ENCODE peak calls at places on chromosomes 1 and 21, in seven cellular contexts. Y is nephron progenitor cell, F is spleen, B is hepatocyte, D is heart right ventricle, Q is lower lobe of right lung, Z is mammary epithelial cell. W is an unnamed sample.

GRCh38 chr21:33290441-33290840 is 24.3 kb downstream of the IL10RB start:
- DNase-seq in Z (no peak), Q (no peak), F (no peak), D (no peak), B (no peak), Y (no peak), W (no peak)

GRCh38 chr1:6338685-6339084 is 54.9 kb downstream of the ACOT7 start:
- DNase-seq in D (no peak), Y (peak), F (no peak), Q (no peak), Z (no peak), B (no peak), W (no peak)

GRCh38 chr1:34762474-34763141 is 3.1 kb downstream of the GJB4 start:
- DNase-seq in Y (no peak), Q (no peak), Z (peak), D (no peak), B (no peak), F (no peak), W (no peak)

GRCh38 chr1:156436319-156437043 is 64.1 kb downstream of the MEF2D start:
- DNase-seq in F (no peak), B (no peak), Z (no peak), Y (peak), D (no peak), Q (no peak), W (no peak)

GRCh38 chr1:91070274-91070673 is 48.4 kb upstream of the ZNF644 start:
- DNase-seq in Z (no peak), D (no peak), Y (no peak), F (no peak), Q (no peak), B (no peak), W (no peak)

GRCh38 chr1:206769331-206769731 is 1.2 kb upstream of the IL19 start:
- DNase-seq in D (no peak), Q (no peak), Y (no peak), Z (no peak), F (peak), B (no peak), W (no peak)

GRCh38 chr1:234603221-234604204 is 6.5 kb downstream of the IRF2BP2 start:
- DNase-seq in Z (peak), Y (no peak), B (peak), D (no peak), Q (no peak), F (no peak), W (no peak)

GRCh38 chr1:107952989-107953388 is 12.0 kb downstream of the VAV3 start:
- DNase-seq in F (no peak), D (no peak), Q (no peak), Z (no peak), B (no peak), Y (no peak), W (no peak)

GRCh38 chr1:31696246-31696645 is 7.6 kb downstream of the COL16A1 start:
- DNase-seq in B (no peak), Y (no peak), Z (peak), Q (no peak), F (no peak), D (no peak), W (no peak)

GRCh38 chr1:203048555-203049051 is 22.3 kb downstream of the PPFIA4 start:
- DNase-seq in Y (peak), B (peak), D (no peak), F (no peak), Z (no peak), Q (no peak), W (peak)

GRCh38 chr1:227887697-227888403 is 59.9 kb downstream of the WNT9A start:
- DNase-seq in D (peak), Z (no peak), B (peak), Q (peak), Y (peak), F (peak), W (peak)

GRCh38 chr1:41317356-41317755 is 43.9 kb upstream of the FOXO6 start:
- DNase-seq in D (no peak), Q (no peak), Z (peak), F (no peak), Y (no peak), B (no peak), W (no peak)

GRCh38 chr1:178134061-178134460 is 40.2 kb downstream of the RASAL2 start:
- DNase-seq in Z (peak), B (no peak), D (no peak), Q (no peak), F (no peak), Y (no peak), W (no peak)

GRCh38 chr1:93990010-93990409 is 80.8 kb upstream of the GCLM start:
- DNase-seq in B (no peak), Y (no peak), D (no peak), F (peak), Z (no peak), Q (no peak), W (peak)

GRCh38 chr1:182484531-182485257 is 34.7 kb downstream of the RGSL1 start:
- DNase-seq in F (peak), Q (no peak), Z (peak), B (peak), D (no peak), Y (peak), W (no peak)

GRCh38 chr1:186188004-186188539 is 187.0 kb downstream of the TPR start:
- DNase-seq in Y (no peak), Z (peak), B (peak), Q (no peak), F (no peak), D (no peak), W (no peak)

GRCh38 chr1:181855380-181855779 is 206.1 kb downstream of the ZNF648 start:
- DNase-seq in Y (no peak), D (no peak), Z (no peak), Q (no peak), B (peak), F (no peak), W (no peak)

DNA sequence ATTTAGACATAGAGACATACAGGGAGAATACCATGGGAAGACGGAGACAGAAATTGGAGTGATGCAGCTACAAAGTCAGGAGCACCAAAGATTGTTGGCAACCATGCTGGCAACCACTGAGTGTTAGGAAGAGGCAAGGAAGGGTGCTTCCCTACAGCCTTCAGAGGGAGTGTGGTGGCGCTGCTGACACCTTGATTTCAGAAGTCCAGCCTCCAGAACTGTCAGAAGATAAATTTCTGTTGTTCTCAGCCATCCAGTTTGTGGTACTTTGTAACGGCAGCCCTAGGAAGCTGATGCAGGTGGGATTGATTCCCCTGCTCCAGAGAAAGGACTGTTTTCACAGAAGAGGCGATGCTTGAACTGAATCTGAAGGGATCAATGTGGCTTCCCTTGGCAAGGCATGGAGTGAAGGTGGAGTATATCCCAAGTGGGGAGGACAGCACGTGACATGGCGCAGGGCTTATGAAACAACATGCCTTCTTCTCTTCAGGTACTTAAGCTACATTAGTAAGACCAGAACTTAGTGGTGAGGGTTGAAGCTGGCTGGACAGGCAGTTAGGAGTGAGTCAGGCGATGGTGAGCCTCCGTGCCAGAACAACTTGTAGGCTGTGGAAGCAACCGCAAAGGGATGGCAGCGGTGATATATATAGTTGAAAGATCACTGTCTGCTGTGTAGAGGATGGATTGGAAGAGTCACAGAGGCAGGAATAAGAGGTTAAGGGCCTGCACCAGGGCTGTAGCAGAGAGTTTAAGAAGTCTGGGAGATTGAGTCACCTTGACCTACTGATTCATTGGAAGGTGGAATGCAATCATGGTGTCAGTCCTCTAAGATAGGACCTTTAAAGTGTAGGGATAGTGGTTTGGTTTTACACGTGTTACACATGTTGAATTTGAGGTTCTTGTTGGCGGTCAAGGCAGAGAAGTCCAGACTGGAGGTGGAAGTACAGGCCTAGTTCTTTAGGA is 2.1 kb downstream of the LEPR start:
- DNase-seq in Y (no peak), Z (peak), F (no peak), B (no peak), D (no peak), Q (no peak), W (no peak)
- TF ChIP-seq CTCF in Y (no peak), Z (no peak), F (no peak), B (no peak), D (no peak), Q (no peak), W (no peak)

DNA sequence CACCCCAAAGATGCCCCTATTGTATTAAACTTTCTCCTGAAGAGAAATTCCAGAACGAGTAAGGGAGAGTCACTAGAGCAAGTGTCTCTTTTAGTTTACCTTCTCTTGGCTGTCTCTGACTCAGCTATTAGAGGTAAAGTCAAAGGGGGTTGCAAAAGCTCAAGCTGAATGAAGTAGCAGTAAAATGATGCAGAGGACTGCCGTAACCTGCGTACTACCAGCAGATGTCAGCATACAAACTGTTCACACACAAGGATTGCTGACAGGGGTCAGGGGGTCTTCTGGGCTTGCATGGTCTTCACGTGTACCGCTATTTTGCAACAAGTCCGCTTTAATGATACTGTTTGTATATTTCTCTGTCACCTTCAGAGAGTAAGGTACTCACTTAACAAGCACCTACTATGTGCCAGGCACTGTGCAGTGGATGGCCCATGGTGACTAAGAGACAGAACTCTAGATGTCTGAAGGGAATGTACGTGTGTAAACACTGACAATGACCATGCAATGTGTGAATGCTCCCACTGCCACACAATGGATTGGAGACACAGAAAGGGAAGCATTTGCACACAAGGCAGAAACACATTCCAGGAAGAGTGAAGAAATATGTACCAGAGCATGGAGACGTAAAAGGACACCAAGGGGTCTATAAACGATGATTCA is 34.9 kb downstream of the CHML start:
- DNase-seq in F (no peak), B (peak), D (no peak), Y (no peak), Q (no peak), Z (peak), W (no peak)
- TF ChIP-seq CTCF in F (no peak), B (peak), D (no peak), Y (peak), Q (no peak), Z (no peak), W (no peak)

GRCh38 chr1:226676381-226676780 is 62.7 kb downstream of the ITPKB start:
- DNase-seq in D (no peak), F (no peak), B (no peak), Q (no peak), Z (no peak), Y (no peak), W (no peak)

GRCh38 chr1:226678701-226679100 is 60.4 kb downstream of the ITPKB start:
- DNase-seq in D (no peak), B (no peak), Q (no peak), Z (no peak), Y (no peak), F (peak), W (no peak)

GRCh38 chr1:226678251-226678650 is 60.8 kb downstream of the ITPKB start:
- DNase-seq in F (no peak), Q (no peak), D (no peak), Y (no peak), B (no peak), Z (no peak), W (no peak)

GRCh38 chr1:226675720-226676357 is 63.2 kb downstream of the ITPKB start:
- DNase-seq in Z (no peak), D (no peak), F (no peak), Q (no peak), Y (no peak), B (no peak), W (no peak)

DNA sequence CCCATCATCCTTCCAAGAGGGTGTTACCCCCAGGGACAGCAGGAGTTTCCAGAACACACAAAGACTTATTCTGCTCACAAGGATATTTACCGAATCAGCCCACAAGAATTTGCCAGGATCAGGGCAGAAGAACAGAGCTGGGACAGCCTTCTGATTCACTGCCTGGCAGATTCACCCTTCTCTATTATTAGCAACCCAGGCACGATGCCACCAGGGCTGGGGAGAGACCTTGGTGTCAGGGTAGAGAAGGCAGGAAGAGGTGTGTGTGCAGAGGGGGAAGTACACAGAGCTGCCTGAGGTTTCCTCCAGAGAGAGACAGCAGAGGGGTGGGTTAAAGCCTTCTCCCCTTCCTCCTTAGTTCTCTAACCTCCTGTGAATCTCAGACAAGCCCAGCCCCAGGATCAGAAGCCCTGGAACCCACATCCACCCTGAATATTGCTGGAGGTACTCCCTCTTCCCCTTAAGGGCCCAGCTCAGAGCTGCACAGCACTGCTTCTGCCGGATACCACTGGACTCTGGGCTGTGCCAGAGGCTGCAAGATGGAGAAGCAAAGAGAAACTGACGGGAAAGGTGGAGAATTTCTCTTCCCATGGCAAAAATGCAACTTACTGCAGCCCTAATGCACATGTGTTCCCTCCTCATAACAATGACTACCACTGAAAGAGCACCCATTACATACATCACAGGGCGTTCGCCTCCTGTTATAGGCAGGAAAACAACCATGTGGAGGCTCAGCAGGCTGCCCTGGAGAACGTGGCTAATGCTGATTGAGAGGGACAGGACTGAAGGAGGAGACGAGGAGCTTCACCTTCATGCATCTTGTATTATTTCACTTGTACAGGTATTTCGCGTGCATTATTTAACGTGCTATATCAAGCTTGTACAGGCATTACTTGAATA is 61.7 kb downstream of the ITPKB start:
- DNase-seq in B (peak), Q (no peak), D (peak), Z (peak), Y (no peak), F (peak), W (no peak)
- TF ChIP-seq CTCF in B (no peak), Q (no peak), D (no peak), Z (no peak), Y (no peak), F (no peak), W (no peak)

DNA sequence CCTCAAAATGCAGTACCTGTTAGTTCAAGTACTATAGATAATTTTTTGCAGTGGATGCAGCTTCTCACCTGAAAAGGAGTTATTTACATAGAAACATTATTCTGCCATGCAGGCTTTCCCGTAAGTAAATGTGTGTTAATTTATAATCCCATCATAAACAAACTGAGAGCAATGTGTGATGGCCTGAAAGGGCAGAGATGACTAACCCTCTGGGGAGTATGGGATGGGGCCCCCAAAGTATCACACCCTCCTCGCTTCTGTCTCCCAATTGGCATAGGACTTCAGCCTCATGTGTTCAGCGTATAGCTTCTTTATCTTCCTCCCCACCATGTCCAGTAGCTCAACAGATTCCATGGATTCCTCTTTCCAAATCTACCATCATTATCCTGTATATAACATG is 7.6 kb downstream of the HMGCL start:
- DNase-seq in Q (no peak), Z (no peak), D (no peak), B (no peak), Y (no peak), F (no peak), W (no peak)
- TF ChIP-seq CTCF in Q (no peak), Z (no peak), D (no peak), B (no peak), Y (no peak), F (no peak), W (no peak)

DNA sequence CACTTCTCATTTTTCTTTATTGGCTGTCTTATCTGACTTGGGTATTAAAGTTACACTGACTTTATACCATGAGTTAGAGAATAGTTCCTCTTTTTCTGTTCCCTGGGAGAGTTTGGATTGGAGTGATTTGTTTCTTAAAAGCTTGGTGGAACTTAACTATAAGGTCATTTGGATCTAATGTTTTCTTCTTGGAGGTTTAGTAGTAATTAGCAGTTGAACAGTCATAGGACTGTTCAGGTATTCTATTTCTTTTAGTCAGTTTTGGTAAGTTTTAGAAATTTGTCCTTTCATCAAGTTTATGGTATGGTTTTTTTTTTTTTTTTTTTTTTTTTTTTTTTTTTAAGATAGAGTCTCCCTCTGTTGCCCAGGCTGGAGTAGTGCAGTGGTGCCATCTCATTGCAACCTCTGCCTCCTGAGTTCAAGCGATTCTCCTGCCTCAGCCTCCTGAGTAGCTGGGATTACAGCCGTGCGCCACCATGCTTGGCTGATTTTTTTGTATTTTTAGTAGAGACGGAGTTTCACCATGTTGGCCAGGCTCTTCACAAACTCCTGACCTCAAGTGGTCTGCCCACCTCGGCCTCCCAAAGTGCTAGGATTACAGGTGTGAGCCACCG is 6.3 kb downstream of the TTC3 start:
- DNase-seq in F (no peak), B (no peak), Y (no peak), Z (no peak), Q (no peak), D (no peak), W (no peak)
- TF ChIP-seq CTCF in F (no peak), B (no peak), Y (no peak), Z (peak), Q (peak), D (no peak), W (no peak)

GRCh38 chr1:230103341-230104173 is 36.5 kb downstream of the GALNT2 start:
- DNase-seq in B (no peak), F (no peak), Q (no peak), Y (no peak), Z (no peak), D (no peak), W (no peak)

GRCh38 chr1:230105754-230106625 is 39.0 kb downstream of the GALNT2 start:
- DNase-seq in Z (peak), D (no peak), Y (no peak), Q (no peak), B (peak), F (no peak), W (no peak)

GRCh38 chr1:230102472-230102871 is 35.4 kb downstream of the GALNT2 start:
- DNase-seq in Y (no peak), Q (no peak), Z (no peak), F (no peak), D (no peak), B (no peak), W (no peak)

GRCh38 chr1:230105245-230105753 is 38.3 kb downstream of the GALNT2 start:
- DNase-seq in Y (no peak), Z (no peak), F (no peak), B (no peak), Q (no peak), D (no peak), W (no peak)

DNA sequence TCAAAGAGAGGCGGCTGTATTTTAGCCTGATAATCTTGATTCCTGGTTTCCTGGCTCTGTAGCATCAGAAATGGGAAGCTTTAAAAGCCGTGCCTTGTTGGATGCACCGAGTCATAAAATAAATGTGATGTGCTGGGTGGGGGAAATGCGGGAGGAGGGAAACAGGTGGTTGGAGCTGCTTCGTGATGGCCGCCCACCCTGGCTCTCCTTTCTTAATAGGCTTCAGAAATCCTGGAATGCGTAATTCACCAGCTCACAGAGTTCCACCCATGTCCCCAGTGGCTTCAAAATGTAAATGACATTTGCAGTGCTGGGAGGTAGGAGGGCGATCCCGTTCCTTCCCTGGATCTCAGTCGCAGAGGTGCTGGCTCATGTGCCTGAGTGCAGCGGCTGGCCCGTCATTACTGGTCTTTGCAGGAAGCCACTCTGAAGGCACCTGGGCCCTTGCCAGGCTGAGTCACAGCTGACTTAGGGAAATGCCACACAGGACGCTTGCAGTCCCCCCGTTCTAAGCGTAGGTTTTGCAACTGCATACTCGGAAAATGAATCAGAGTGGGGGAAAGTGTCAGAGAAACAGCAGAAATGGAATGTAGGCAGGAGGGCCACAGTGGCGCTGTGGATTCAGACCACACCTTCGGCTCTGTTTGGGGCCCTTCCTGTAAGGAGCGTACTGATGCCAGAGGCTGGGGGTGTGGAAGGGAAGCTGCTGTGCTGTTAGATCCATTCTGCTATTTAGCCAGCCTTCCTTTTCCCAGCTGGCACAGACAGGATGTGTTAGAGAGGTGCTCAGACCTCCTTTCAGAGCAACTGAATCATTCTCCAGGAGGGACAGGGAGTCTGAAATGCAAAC is 37.6 kb downstream of the GALNT2 start:
- DNase-seq in Q (peak), Z (peak), Y (no peak), B (peak), D (peak), F (peak), W (peak)
- TF ChIP-seq CTCF in Q (no peak), Z (no peak), Y (no peak), B (no peak), D (no peak), F (no peak), W (no peak)

W was measured in mesothelial cell of epicardium.